ENCODE peak calls at places on chromosomes 7 and 10, in four cellular contexts. N is HCT116, V is lung, T is gastrocnemius medialis. S is an unnamed sample.

GRCh38 chr10:123649672-123650071 is 16.5 kb upstream of the GPR26 start:
- DNase-seq in N (no peak), V (no peak), T (no peak), S (no peak)

GRCh38 chr10:103855424-103855823 is at the start of gene SH3PXD2A:
- DNase-seq in N (no peak), V (no peak), T (no peak), S (no peak)

GRCh38 chr7:143363011-143363937 is 761 bp upstream of the FAM131B start:
- DNase-seq in N (no peak), V (no peak), T (no peak), S (no peak)

GRCh38 chr10:51073461-51074237 is 638 bp upstream of the PRKG1 start:
- DNase-seq in N (no peak), V (peak; percentile 34), T (peak; percentile 3), S (no peak)

GRCh38 chr7:76269895-76270294 is 32.6 kb upstream of the HSPB1 start:
- DNase-seq in N (no peak), V (no peak), T (no peak), S (no peak)

GRCh38 chr7:632831-633210 is 93.7 kb upstream of the DNAAF5 start:
- DNase-seq in N (no peak), V (no peak), T (no peak), S (no peak)

GRCh38 chr10:50992972-50993766 is 81.1 kb upstream of the PRKG1 start:
- DNase-seq in N (no peak), V (peak; percentile 60), T (no peak), S (no peak)

GRCh38 chr7:158676898-158677297 is 27.7 kb downstream of the NCAPG2 start:
- DNase-seq in N (no peak), V (no peak), T (no peak), S (no peak)

GRCh38 chr10:49550563-49550962 is 11.6 kb upstream of the ERCC6 start:
- DNase-seq in N (peak; percentile 46), V (no peak), T (no peak), S (peak; percentile 23)

GRCh38 chr10:78310481-78311080 is 276.9 kb downstream of the RPS24 start:
- DNase-seq in N (no peak), V (no peak), T (no peak), S (no peak)

GRCh38 chr7:133571066-133571465 is 318.2 kb downstream of the EXOC4 start:
- DNase-seq in N (no peak), V (no peak), T (no peak), S (no peak)

GRCh38 chr7:44798649-44799275 is 2.3 kb downstream of the PPIA start:
- DNase-seq in N (no peak), V (no peak), T (no peak), S (no peak)
- H3K4me3 ChIP-seq in N (no peak overlapping the region), V (no peak overlapping the region), T (no peak overlapping the region), S (peak overlapping the region; percentile 95)

GRCh38 chr7:88661921-88662320 is 97.6 kb upstream of the ZNF804B start:
- DNase-seq in N (no peak), V (no peak), T (no peak), S (peak; percentile 91)

GRCh38 chr7:88664630-88665233 is 94.8 kb upstream of the ZNF804B start:
- DNase-seq in N (peak; percentile 4), V (no peak), T (no peak), S (no peak)

GRCh38 chr7:88668591-88668990 is 90.9 kb upstream of the ZNF804B start:
- DNase-seq in N (no peak), V (no peak), T (no peak), S (no peak)

GRCh38 chr7:88669913-88670312 is 89.6 kb upstream of the ZNF804B start:
- DNase-seq in N (no peak), V (no peak), T (no peak), S (no peak)

GRCh38 chr7:88665892-88666514 is 93.5 kb upstream of the ZNF804B start:
- DNase-seq in N (no peak), V (no peak), T (no peak), S (no peak)
- TF ChIP-seq CTCF in N (no peak), V (no peak), T (no peak), S (no peak)

GRCh38 chr7:148979827-148980226 is 48.5 kb downstream of the PDIA4 start:
- DNase-seq in N (no peak), V (no peak), T (no peak), S (no peak)
- H3K4me3 ChIP-seq in N (no peak overlapping the region), V (no peak overlapping the region), T (no peak overlapping the region), S (no peak overlapping the region)

GRCh38 chr7:138645284-138645683 is 55.9 kb downstream of the SVOPL start:
- DNase-seq in N (no peak), V (no peak), T (no peak), S (no peak)
- TF ChIP-seq CTCF in N (peak; percentile 27), V (no peak), T (no peak), S (no peak)

GRCh38 chr10:13990918-13991317 is 339.8 kb downstream of the FRMD4A start:
- DNase-seq in N (no peak), V (no peak), T (no peak), S (peak; percentile 46)
- H3K4me3 ChIP-seq in N (no peak overlapping the region), V (no peak overlapping the region), T (peak overlapping the region; percentile 16), S (peak overlapping the region; percentile 38)

GRCh38 chr7:55572378-55573233 is at the start of gene VOPP1:
- DNase-seq in N (no peak), V (peak; percentile 50), T (no peak), S (no peak)

GRCh38 chr7:55570939-55571338 is 1.4 kb downstream of the VOPP1 start:
- DNase-seq in N (no peak), V (no peak), T (no peak), S (no peak)

GRCh38 chr7:55573234-55573504 is 867 bp upstream of the VOPP1 start:
- DNase-seq in N (no peak), V (no peak), T (no peak), S (no peak)

GRCh38 chr7:55570218-55570873 is 2.0 kb downstream of the VOPP1 start:
- DNase-seq in N (no peak), V (no peak), T (no peak), S (no peak)

DNA sequence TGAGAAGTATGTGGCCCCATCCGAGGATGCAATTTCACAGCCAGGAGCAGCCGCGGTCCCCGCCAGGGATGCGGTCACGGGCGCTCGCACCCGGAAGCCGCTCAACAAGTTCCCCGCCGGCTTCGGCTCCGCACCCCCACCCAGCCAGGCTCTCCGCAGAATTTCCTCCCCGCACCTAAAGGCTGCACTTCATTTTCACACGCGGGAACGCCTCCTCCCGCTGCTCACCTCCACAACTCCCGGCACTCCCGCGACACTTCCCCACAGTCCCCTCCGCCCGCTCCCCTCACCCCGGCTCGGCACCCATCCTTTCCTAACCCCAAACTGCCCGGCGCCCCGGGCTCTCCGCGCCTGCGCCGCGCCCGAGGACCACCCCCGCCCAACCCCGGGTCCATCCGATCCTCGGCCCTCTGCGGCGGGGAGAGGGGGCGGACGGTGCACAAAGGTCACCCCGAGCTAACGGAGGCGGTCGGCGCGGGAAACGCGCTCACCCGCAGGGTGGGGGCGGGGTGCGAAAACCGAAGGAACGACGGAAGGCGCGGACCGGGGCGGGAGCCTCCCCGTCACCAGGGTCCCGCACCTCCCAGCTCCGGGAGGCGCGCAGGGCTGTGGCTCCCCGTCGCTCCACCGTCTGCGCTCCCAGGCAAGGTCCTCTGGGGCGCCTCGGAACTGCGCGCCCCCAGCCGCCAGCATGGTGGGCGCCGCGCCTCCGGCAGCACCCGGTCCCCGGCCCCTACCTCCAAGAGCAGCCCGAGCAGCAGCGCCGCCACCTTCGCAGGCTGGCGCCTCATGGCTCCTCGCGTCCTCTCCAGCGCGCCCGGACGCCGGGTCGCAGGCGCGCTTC is 546 bp downstream of the VOPP1 start:
- DNase-seq in N (no peak), V (peak; percentile 54), T (no peak), S (no peak)
- TF ChIP-seq CTCF in N (no peak), V (no peak), T (no peak), S (no peak)

DNA sequence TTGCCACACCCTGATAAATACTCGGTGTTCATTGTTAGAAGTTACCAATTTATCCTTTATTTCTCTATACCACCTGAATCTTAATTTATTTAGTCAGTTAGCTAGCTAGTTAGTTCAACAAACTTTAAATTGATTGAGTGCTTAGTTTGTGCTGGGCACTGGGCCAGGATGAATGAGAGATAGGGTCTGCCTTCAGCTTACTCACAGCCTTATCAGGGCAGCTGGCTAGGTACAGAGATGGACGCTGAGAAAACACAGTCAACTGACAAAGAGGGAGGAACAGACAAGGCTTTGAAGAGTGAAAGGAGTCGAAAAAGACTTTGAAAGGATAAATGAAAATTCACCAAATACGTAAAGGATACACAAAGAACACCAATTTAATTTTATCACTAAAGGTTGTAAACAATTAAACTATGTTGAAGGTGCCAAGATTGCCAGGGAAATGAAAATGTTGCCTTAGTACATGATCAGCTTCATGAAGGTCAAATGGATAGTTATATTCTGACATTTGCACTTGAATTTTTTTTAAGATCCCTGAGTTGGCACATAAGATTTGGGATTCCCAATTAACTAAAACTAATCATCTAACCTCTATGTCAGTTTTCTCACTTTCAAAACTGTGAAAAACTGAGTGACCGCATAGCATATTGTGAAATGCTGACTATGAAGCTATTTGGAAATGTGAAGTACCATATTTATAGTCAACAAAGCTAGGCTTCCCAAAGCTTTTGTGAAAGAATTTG is 2.1 kb downstream of the CAV2 start:
- DNase-seq in N (no peak), V (no peak), T (no peak), S (no peak)
- H3K4me3 ChIP-seq in N (peak overlapping the region; percentile 73), V (peak overlapping the region; percentile 41), T (peak overlapping the region; percentile 79), S (no peak overlapping the region)

GRCh38 chr10:81920213-81920829 is 45.3 kb downstream of the NRG3 start:
- DNase-seq in N (no peak), V (no peak), T (no peak), S (no peak)
- TF ChIP-seq CTCF in N (peak; percentile 44), V (no peak), T (no peak), S (peak; percentile 32)

GRCh38 chr7:150946826-150947750 is 31.0 kb downstream of the KCNH2 start:
- DNase-seq in N (no peak), V (no peak), T (no peak), S (no peak)
- H3K4me3 ChIP-seq in N (no peak overlapping the region), V (no peak overlapping the region), T (no peak overlapping the region), S (no peak overlapping the region)